ENCODE peak calls at places on chromosomes 7 and 10, in ten cellular contexts. One of them, this sample, is unnamed.
A peak's percentile ranks its signal among the peaks of the same experiment; 100 is the strongest.

GRCh38 chr7:128902761-128903585 is 7.5 kb downstream of the KCP start:
- DNase-seq in fibroblast of gingiva: no peak
- DNase-seq in substantia nigra: no peak
- DNase-seq in cardiac muscle cell: no peak
- DNase-seq in activated CD4-positive, CD25-positive, alpha-beta regulatory T cell: no peak
- DNase-seq in T follicular helper cell: no peak
- DNase-seq in NCI-H748 treated with DMSO at 0.1 percent for 48 hours: no peak
- DNase-seq in GF-D8: no peak
- DNase-seq in heart right ventricle: no peak
- DNase-seq in activated T-helper 1 cell treated with Interleukin-2 at 50 U/mL for 16 hours: no peak
- DNase-seq in this sample: peak; percentile 19

GRCh38 chr7:57207836-57208235 is 75.6 kb upstream of the ZNF479 start:
- DNase-seq in fibroblast of gingiva: no peak
- DNase-seq in substantia nigra: no peak
- DNase-seq in cardiac muscle cell: no peak
- DNase-seq in activated CD4-positive, CD25-positive, alpha-beta regulatory T cell: no peak
- DNase-seq in T follicular helper cell: no peak
- DNase-seq in NCI-H748 treated with DMSO at 0.1 percent for 48 hours: no peak
- DNase-seq in GF-D8: no peak
- DNase-seq in heart right ventricle: no peak
- DNase-seq in activated T-helper 1 cell treated with Interleukin-2 at 50 U/mL for 16 hours: no peak
- DNase-seq in this sample: no peak

GRCh38 chr7:9945882-9946281 is 1027.8 kb upstream of the PHF14 start:
- DNase-seq in fibroblast of gingiva: no peak
- DNase-seq in substantia nigra: no peak
- DNase-seq in cardiac muscle cell: no peak
- DNase-seq in activated CD4-positive, CD25-positive, alpha-beta regulatory T cell: no peak
- DNase-seq in T follicular helper cell: no peak
- DNase-seq in NCI-H748 treated with DMSO at 0.1 percent for 48 hours: peak; percentile 96
- DNase-seq in GF-D8: no peak
- DNase-seq in heart right ventricle: no peak
- DNase-seq in activated T-helper 1 cell treated with Interleukin-2 at 50 U/mL for 16 hours: no peak
- DNase-seq in this sample: no peak

GRCh38 chr7:115352375-115352774 is 430.5 kb downstream of the MDFIC start:
- DNase-seq in fibroblast of gingiva: peak; percentile 64
- DNase-seq in substantia nigra: no peak
- DNase-seq in cardiac muscle cell: peak; percentile 55
- DNase-seq in activated CD4-positive, CD25-positive, alpha-beta regulatory T cell: no peak
- DNase-seq in T follicular helper cell: no peak
- DNase-seq in NCI-H748 treated with DMSO at 0.1 percent for 48 hours: no peak
- DNase-seq in GF-D8: no peak
- DNase-seq in heart right ventricle: no peak
- DNase-seq in activated T-helper 1 cell treated with Interleukin-2 at 50 U/mL for 16 hours: no peak
- DNase-seq in this sample: no peak

GRCh38 chr10:95290446-95290800 is 380 bp downstream of the PDLIM1 start:
- DNase-seq in fibroblast of gingiva: no peak
- DNase-seq in substantia nigra: no peak
- DNase-seq in cardiac muscle cell: no peak
- DNase-seq in activated CD4-positive, CD25-positive, alpha-beta regulatory T cell: no peak
- DNase-seq in T follicular helper cell: no peak
- DNase-seq in NCI-H748 treated with DMSO at 0.1 percent for 48 hours: no peak
- DNase-seq in GF-D8: no peak
- DNase-seq in heart right ventricle: no peak
- DNase-seq in activated T-helper 1 cell treated with Interleukin-2 at 50 U/mL for 16 hours: no peak
- DNase-seq in this sample: no peak

GRCh38 chr7:255038-255435 is 34.9 kb upstream of the FOXL3 start:
- DNase-seq in fibroblast of gingiva: no peak
- DNase-seq in substantia nigra: no peak
- DNase-seq in cardiac muscle cell: no peak
- DNase-seq in activated CD4-positive, CD25-positive, alpha-beta regulatory T cell: no peak
- DNase-seq in T follicular helper cell: no peak
- DNase-seq in NCI-H748 treated with DMSO at 0.1 percent for 48 hours: no peak
- DNase-seq in GF-D8: no peak
- DNase-seq in heart right ventricle: no peak
- DNase-seq in activated T-helper 1 cell treated with Interleukin-2 at 50 U/mL for 16 hours: no peak
- DNase-seq in this sample: no peak

GRCh38 chr7:152136623-152137022 is 111.1 kb downstream of the GALNT11 start:
- DNase-seq in fibroblast of gingiva: no peak
- DNase-seq in substantia nigra: no peak
- DNase-seq in cardiac muscle cell: peak; percentile 37
- DNase-seq in activated CD4-positive, CD25-positive, alpha-beta regulatory T cell: no peak
- DNase-seq in T follicular helper cell: no peak
- DNase-seq in NCI-H748 treated with DMSO at 0.1 percent for 48 hours: no peak
- DNase-seq in GF-D8: no peak
- DNase-seq in heart right ventricle: no peak
- DNase-seq in activated T-helper 1 cell treated with Interleukin-2 at 50 U/mL for 16 hours: no peak
- DNase-seq in this sample: no peak

GRCh38 chr10:95289003-95289920 is 1.5 kb downstream of the PDLIM1 start:
- DNase-seq in fibroblast of gingiva: peak; percentile 35
- DNase-seq in substantia nigra: no peak
- DNase-seq in cardiac muscle cell: peak; percentile 48
- DNase-seq in activated CD4-positive, CD25-positive, alpha-beta regulatory T cell: no peak
- DNase-seq in T follicular helper cell: no peak
- DNase-seq in NCI-H748 treated with DMSO at 0.1 percent for 48 hours: peak; percentile 56
- DNase-seq in GF-D8: no peak
- DNase-seq in heart right ventricle: no peak
- DNase-seq in activated T-helper 1 cell treated with Interleukin-2 at 50 U/mL for 16 hours: no peak
- DNase-seq in this sample: no peak

GRCh38 chr7:84196007-84196551 is 1.5 kb upstream of the SEMA3A start:
- DNase-seq in fibroblast of gingiva: peak; percentile 75
- DNase-seq in substantia nigra: no peak
- DNase-seq in cardiac muscle cell: peak; percentile 66
- DNase-seq in activated CD4-positive, CD25-positive, alpha-beta regulatory T cell: no peak
- DNase-seq in T follicular helper cell: no peak
- DNase-seq in NCI-H748 treated with DMSO at 0.1 percent for 48 hours: no peak
- DNase-seq in GF-D8: no peak
- DNase-seq in heart right ventricle: no peak
- DNase-seq in activated T-helper 1 cell treated with Interleukin-2 at 50 U/mL for 16 hours: no peak
- DNase-seq in this sample: no peak

GRCh38 chr7:1846331-1847065 is 176.4 kb downstream of the ELFN1 start:
- DNase-seq in fibroblast of gingiva: no peak
- DNase-seq in substantia nigra: no peak
- DNase-seq in cardiac muscle cell: no peak
- DNase-seq in activated CD4-positive, CD25-positive, alpha-beta regulatory T cell: no peak
- DNase-seq in T follicular helper cell: no peak
- DNase-seq in NCI-H748 treated with DMSO at 0.1 percent for 48 hours: no peak
- DNase-seq in GF-D8: no peak
- DNase-seq in heart right ventricle: no peak
- DNase-seq in activated T-helper 1 cell treated with Interleukin-2 at 50 U/mL for 16 hours: no peak
- DNase-seq in this sample: no peak

GRCh38 chr10:87842776-87843497 is 20.4 kb downstream of the KLLN start:
- DNase-seq in fibroblast of gingiva: peak; percentile 56
- DNase-seq in substantia nigra: no peak
- DNase-seq in cardiac muscle cell: peak; percentile 74
- DNase-seq in activated CD4-positive, CD25-positive, alpha-beta regulatory T cell: no peak
- DNase-seq in T follicular helper cell: no peak
- DNase-seq in NCI-H748 treated with DMSO at 0.1 percent for 48 hours: no peak
- DNase-seq in GF-D8: no peak
- DNase-seq in heart right ventricle: no peak
- DNase-seq in activated T-helper 1 cell treated with Interleukin-2 at 50 U/mL for 16 hours: no peak
- DNase-seq in this sample: no peak

GRCh38 chr10:97179731-97180366 is 5.9 kb downstream of the SLIT1 start:
- DNase-seq in fibroblast of gingiva: no peak
- DNase-seq in substantia nigra: no peak
- DNase-seq in cardiac muscle cell: peak; percentile 8
- DNase-seq in activated CD4-positive, CD25-positive, alpha-beta regulatory T cell: no peak
- DNase-seq in T follicular helper cell: no peak
- DNase-seq in NCI-H748 treated with DMSO at 0.1 percent for 48 hours: peak; percentile 12
- DNase-seq in GF-D8: no peak
- DNase-seq in heart right ventricle: no peak
- DNase-seq in activated T-helper 1 cell treated with Interleukin-2 at 50 U/mL for 16 hours: no peak
- DNase-seq in this sample: peak; percentile 84

GRCh38 chr7:28529755-28530154 is 117.4 kb downstream of the CREB5 start:
- DNase-seq in fibroblast of gingiva: no peak
- DNase-seq in substantia nigra: no peak
- DNase-seq in cardiac muscle cell: no peak
- DNase-seq in activated CD4-positive, CD25-positive, alpha-beta regulatory T cell: no peak
- DNase-seq in T follicular helper cell: no peak
- DNase-seq in NCI-H748 treated with DMSO at 0.1 percent for 48 hours: no peak
- DNase-seq in GF-D8: no peak
- DNase-seq in heart right ventricle: no peak
- DNase-seq in activated T-helper 1 cell treated with Interleukin-2 at 50 U/mL for 16 hours: no peak
- DNase-seq in this sample: no peak

GRCh38 chr7:141133646-141134045 is 59.8 kb downstream of the TMEM178B start:
- DNase-seq in fibroblast of gingiva: peak; percentile 14
- DNase-seq in substantia nigra: no peak
- DNase-seq in cardiac muscle cell: no peak
- DNase-seq in activated CD4-positive, CD25-positive, alpha-beta regulatory T cell: no peak
- DNase-seq in T follicular helper cell: no peak
- DNase-seq in NCI-H748 treated with DMSO at 0.1 percent for 48 hours: no peak
- DNase-seq in GF-D8: no peak
- DNase-seq in heart right ventricle: no peak
- DNase-seq in activated T-helper 1 cell treated with Interleukin-2 at 50 U/mL for 16 hours: no peak
- DNase-seq in this sample: no peak

GRCh38 chr10:63752318-63752717 is 231.1 kb downstream of the REEP3 start:
- DNase-seq in fibroblast of gingiva: no peak
- DNase-seq in substantia nigra: no peak
- DNase-seq in cardiac muscle cell: no peak
- DNase-seq in activated CD4-positive, CD25-positive, alpha-beta regulatory T cell: no peak
- DNase-seq in T follicular helper cell: no peak
- DNase-seq in NCI-H748 treated with DMSO at 0.1 percent for 48 hours: no peak
- DNase-seq in GF-D8: no peak
- DNase-seq in heart right ventricle: no peak
- DNase-seq in activated T-helper 1 cell treated with Interleukin-2 at 50 U/mL for 16 hours: no peak
- DNase-seq in this sample: no peak

GRCh38 chr7:15685358-15686181 is 913 bp downstream of the MEOX2 start:
- DNase-seq in fibroblast of gingiva: peak; percentile 84
- DNase-seq in substantia nigra: no peak
- DNase-seq in cardiac muscle cell: peak; percentile 83
- DNase-seq in activated CD4-positive, CD25-positive, alpha-beta regulatory T cell: no peak
- DNase-seq in T follicular helper cell: no peak
- DNase-seq in NCI-H748 treated with DMSO at 0.1 percent for 48 hours: peak; percentile 74
- DNase-seq in GF-D8: no peak
- DNase-seq in heart right ventricle: peak; percentile 48
- DNase-seq in activated T-helper 1 cell treated with Interleukin-2 at 50 U/mL for 16 hours: no peak
- DNase-seq in this sample: peak; percentile 16

This sample was measured in SK-N-SH.